ENCODE peak calls at places on chromosomes 7 and 10, in four cellular contexts. One of them, this sample, is unnamed.

GRCh38 chr10:58107506-58107905 is 160.2 kb downstream of the IPMK start:
- DNase-seq in HepG2: no peak
- DNase-seq in H1: no peak
- DNase-seq in A549: no peak
- DNase-seq in this sample: no peak

GRCh38 chr7:134174797-134175261 is 47.7 kb downstream of the LRGUK start:
- DNase-seq in A549: peak
- DNase-seq in H1: no peak
- DNase-seq in HepG2: peak
- DNase-seq in this sample: peak

GRCh38 chr10:93493162-93493561 is 3.2 kb upstream of the CEP55 start:
- DNase-seq in HepG2: peak
- DNase-seq in A549: no peak
- DNase-seq in H1: no peak
- DNase-seq in this sample: no peak

GRCh38 chr10:105837951-105838350 is 1196.9 kb downstream of the SORCS3 start:
- DNase-seq in A549: no peak
- DNase-seq in HepG2: peak
- DNase-seq in H1: no peak
- DNase-seq in this sample: no peak

GRCh38 chr10:129940617-129941198 is 23.4 kb downstream of the EBF3 start:
- DNase-seq in HepG2: no peak
- DNase-seq in A549: no peak
- DNase-seq in H1: no peak
- DNase-seq in this sample: no peak

GRCh38 chr10:58807631-58808024 is 295.0 kb downstream of the BICC1 start:
- DNase-seq in HepG2: peak
- DNase-seq in A549: no peak
- DNase-seq in H1: no peak
- DNase-seq in this sample: no peak

GRCh38 chr10:59508296-59508695 is 145.9 kb upstream of the FAM13C start:
- DNase-seq in H1: no peak
- DNase-seq in HepG2: no peak
- DNase-seq in A549: no peak
- DNase-seq in this sample: no peak

GRCh38 chr10:22314852-22315251 is 1.3 kb upstream of the COMMD3 start:
- DNase-seq in A549: no peak
- DNase-seq in H1: no peak
- DNase-seq in HepG2: no peak
- DNase-seq in this sample: no peak

GRCh38 chr7:100642534-100642907 is 1.2 kb upstream of the TFR2 start:
- DNase-seq in H1: peak
- DNase-seq in HepG2: peak
- DNase-seq in A549: peak
- DNase-seq in this sample: peak

GRCh38 chr10:108352771-108353170 is 1188.3 kb upstream of the SORCS1 start:
- DNase-seq in A549: no peak
- DNase-seq in HepG2: no peak
- DNase-seq in H1: no peak
- DNase-seq in this sample: no peak

GRCh38 chr7:129501760-129502707 is at the start of gene SMKR1:
- DNase-seq in H1: peak
- DNase-seq in A549: peak
- DNase-seq in HepG2: no peak
- DNase-seq in this sample: peak

GRCh38 chr10:21535494-21535818 is 1.4 kb downstream of the MLLT10 start:
- DNase-seq in HepG2: no peak
- DNase-seq in A549: no peak
- DNase-seq in H1: no peak
- DNase-seq in this sample: no peak

GRCh38 chr7:101952355-101953247 is 135.2 kb downstream of the CUX1 start:
- DNase-seq in A549: peak
- DNase-seq in HepG2: no peak
- DNase-seq in H1: no peak
- DNase-seq in this sample: peak

GRCh38 chr10:13195016-13195415 is 33.7 kb downstream of the MCM10 start:
- DNase-seq in A549: no peak
- DNase-seq in HepG2: no peak
- DNase-seq in H1: no peak
- DNase-seq in this sample: no peak
- TF ChIP-seq RNF2 in A549: no peak
- TF ChIP-seq RNF2 in HepG2: no peak
- TF ChIP-seq RNF2 in H1: no peak
- TF ChIP-seq RNF2 in this sample: no peak

DNA sequence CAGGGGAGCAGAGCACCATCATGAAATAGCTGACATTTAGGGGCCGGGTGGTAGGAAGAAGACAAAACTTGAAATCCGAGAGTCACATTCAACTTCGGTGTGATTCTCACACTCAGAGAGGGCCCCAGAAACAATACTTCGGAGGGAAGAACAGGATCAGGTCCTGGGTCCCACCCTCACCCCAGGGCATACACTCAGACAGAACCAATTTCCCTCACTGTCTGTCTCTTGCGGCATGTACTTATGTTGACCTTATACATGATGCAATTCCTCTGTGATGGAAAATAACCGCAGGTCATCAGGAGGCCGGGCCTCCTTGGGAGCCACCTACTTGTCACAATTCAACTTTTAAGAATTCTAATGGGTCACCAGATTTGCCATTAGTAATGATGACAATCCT is 26.3 kb upstream of the HMX3 start:
- DNase-seq in H1: no peak
- DNase-seq in A549: no peak
- DNase-seq in HepG2: no peak
- DNase-seq in this sample: no peak
- TF ChIP-seq RNF2 in H1: no peak
- TF ChIP-seq RNF2 in A549: no peak
- TF ChIP-seq RNF2 in HepG2: no peak
- TF ChIP-seq RNF2 in this sample: no peak

GRCh38 chr10:112475565-112476233 is 28.7 kb downstream of the VTI1A start:
- DNase-seq in HepG2: no peak
- DNase-seq in A549: no peak
- DNase-seq in H1: no peak
- DNase-seq in this sample: no peak
- TF ChIP-seq RNF2 in HepG2: no peak
- TF ChIP-seq RNF2 in A549: no peak
- TF ChIP-seq RNF2 in H1: no peak
- TF ChIP-seq RNF2 in this sample: no peak

DNA sequence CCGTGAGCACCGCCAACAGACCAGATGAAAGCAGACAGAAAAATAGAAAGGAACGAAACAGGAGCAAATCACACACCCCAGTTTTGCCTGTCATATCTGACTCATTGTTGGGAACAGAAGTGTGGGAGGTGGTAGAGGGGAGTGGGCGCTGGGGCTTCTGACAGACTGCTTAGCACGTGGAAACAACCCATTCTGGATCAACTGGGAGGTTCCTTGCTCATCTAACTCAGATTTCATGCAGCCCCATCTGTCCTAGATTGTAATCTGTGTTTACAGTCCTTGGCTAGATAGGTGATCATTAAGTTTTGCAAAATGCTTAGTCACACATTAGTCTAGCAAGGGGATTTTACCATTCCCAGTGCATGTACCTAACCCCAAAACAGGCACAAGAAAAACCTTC is 154.1 kb downstream of the NRP1 start:
- DNase-seq in HepG2: peak
- DNase-seq in H1: no peak
- DNase-seq in A549: no peak
- DNase-seq in this sample: no peak
- TF ChIP-seq RNF2 in HepG2: no peak
- TF ChIP-seq RNF2 in H1: no peak
- TF ChIP-seq RNF2 in A549: no peak
- TF ChIP-seq RNF2 in this sample: no peak

DNA sequence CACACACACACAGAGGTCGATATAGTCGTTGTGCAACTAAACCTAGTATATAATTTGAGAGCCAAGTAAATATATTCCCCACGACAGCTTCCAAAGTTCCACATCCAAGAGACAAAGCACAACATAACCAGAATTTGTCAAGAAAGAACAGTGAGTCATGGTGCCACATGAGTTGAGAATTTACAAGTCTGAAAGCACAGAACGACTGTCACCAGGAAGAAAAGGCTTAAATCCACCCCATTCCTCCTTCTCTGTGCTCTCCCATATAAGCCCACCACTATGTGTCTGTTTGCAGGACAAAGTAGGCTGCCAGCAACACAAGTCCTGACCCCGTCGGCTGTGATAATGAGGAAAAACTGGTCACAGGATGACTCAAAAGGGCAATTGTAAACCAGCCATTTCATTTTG is 32.8 kb downstream of the GSAP start:
- DNase-seq in A549: no peak
- DNase-seq in HepG2: peak
- DNase-seq in H1: no peak
- DNase-seq in this sample: no peak
- TF ChIP-seq RNF2 in A549: no peak
- TF ChIP-seq RNF2 in HepG2: no peak
- TF ChIP-seq RNF2 in H1: no peak
- TF ChIP-seq RNF2 in this sample: no peak

GRCh38 chr7:84912993-84913635 is 273.7 kb downstream of the SEMA3D start:
- DNase-seq in H1: no peak
- DNase-seq in A549: no peak
- DNase-seq in HepG2: no peak
- DNase-seq in this sample: no peak

GRCh38 chr7:84913731-84914130 is 273.1 kb downstream of the SEMA3D start:
- DNase-seq in A549: no peak
- DNase-seq in HepG2: no peak
- DNase-seq in H1: no peak
- DNase-seq in this sample: no peak

GRCh38 chr7:84912537-84912936 is 274.3 kb downstream of the SEMA3D start:
- DNase-seq in A549: no peak
- DNase-seq in HepG2: no peak
- DNase-seq in H1: no peak
- DNase-seq in this sample: no peak

GRCh38 chr7:84914598-84914997 is 272.3 kb downstream of the SEMA3D start:
- DNase-seq in HepG2: peak
- DNase-seq in A549: no peak
- DNase-seq in H1: no peak
- DNase-seq in this sample: peak

GRCh38 chr7:84916161-84916560 is 270.7 kb downstream of the SEMA3D start:
- DNase-seq in A549: no peak
- DNase-seq in HepG2: peak
- DNase-seq in H1: no peak
- DNase-seq in this sample: no peak
- TF ChIP-seq RNF2 in A549: no peak
- TF ChIP-seq RNF2 in HepG2: no peak
- TF ChIP-seq RNF2 in H1: no peak
- TF ChIP-seq RNF2 in this sample: no peak

DNA sequence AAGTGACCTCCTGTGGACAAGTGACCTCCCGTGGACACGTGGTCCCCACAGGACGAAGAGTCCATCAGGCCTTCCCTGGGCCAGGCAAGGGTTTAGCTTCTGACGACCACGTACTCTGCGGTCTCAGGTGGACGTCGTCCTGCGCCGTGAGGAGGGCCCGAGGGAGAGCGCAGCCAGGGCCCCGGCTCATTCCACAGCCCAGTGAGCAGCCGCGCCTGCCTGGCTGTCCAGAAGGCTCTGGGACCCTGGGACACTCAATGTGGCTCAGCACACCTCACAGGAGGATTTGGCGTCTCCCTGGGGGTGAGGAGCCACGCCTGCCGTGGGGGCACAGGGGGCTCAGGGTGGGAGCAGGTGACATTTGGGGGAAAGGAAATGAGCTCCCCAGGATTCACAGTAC is 64.4 kb upstream of the CFAP46 start:
- DNase-seq in H1: no peak
- DNase-seq in HepG2: no peak
- DNase-seq in A549: no peak
- DNase-seq in this sample: no peak
- TF ChIP-seq RNF2 in H1: no peak
- TF ChIP-seq RNF2 in HepG2: no peak
- TF ChIP-seq RNF2 in A549: no peak
- TF ChIP-seq RNF2 in this sample: no peak

GRCh38 chr7:67453580-67453979 is 456.9 kb downstream of the TYW1 start:
- DNase-seq in A549: no peak
- DNase-seq in H1: no peak
- DNase-seq in HepG2: no peak
- DNase-seq in this sample: no peak
- TF ChIP-seq RNF2 in A549: no peak
- TF ChIP-seq RNF2 in H1: no peak
- TF ChIP-seq RNF2 in HepG2: no peak
- TF ChIP-seq RNF2 in this sample: no peak

DNA sequence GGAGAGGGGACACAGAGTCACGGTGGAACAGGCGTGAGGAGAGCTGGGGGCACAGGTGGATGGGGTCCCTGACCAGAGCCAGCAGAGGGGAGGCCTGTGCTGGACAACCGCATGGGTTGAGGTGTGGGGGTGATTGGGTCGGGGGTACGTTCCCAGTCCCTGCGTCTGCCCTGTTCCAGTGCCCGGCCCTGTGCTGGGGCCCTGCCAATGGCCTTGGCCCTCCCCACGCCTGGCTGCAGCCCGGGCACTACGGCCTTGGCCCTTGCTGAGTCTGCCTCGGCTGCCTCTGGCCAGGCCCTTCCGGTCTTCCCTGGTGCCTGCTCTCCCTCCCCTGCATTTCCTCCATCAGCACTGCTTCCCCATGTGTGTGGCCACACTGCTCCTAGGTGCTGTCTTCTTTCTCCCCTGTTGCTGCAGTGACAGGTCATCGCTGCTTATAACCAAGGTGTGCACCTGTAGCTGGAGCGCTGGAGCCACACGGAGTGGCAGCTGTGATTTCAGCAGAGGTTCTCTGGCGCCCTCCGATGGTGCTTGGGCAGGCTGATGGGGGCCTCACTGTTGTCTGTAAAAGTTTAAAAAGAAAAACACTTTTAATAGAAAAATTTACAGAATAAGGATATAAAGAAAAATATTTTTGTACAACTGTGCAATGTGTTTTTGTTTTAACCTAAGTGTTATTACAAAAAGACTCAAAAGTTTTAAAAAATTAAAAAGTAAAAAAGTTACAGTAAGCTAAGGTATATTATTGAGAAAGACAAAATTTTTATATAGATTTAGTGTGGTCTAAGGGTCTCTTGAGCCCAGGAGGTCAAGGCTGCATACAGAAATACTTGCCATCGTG is 45.2 kb upstream of the BHLHA15 start:
- DNase-seq in H1: peak
- DNase-seq in HepG2: peak
- DNase-seq in A549: peak
- DNase-seq in this sample: peak
- TF ChIP-seq RNF2 in H1: no peak
- TF ChIP-seq RNF2 in HepG2: no peak
- TF ChIP-seq RNF2 in A549: no peak
- TF ChIP-seq RNF2 in this sample: no peak

GRCh38 chr7:105791926-105792325 is 84.5 kb downstream of the ATXN7L1 start:
- DNase-seq in H1: no peak
- DNase-seq in A549: no peak
- DNase-seq in HepG2: no peak
- DNase-seq in this sample: no peak
- TF ChIP-seq RNF2 in H1: no peak
- TF ChIP-seq RNF2 in A549: no peak
- TF ChIP-seq RNF2 in HepG2: no peak
- TF ChIP-seq RNF2 in this sample: no peak

This sample was measured in K562.